ENCODE peak calls at places on chromosomes 7 and 10, in five cellular contexts. M is EL; V is stimulated activated CD4-positive, alpha-beta T cell treated with anti-CD3 and anti-CD28 coated beads, Interleukin-15, amount 100 ng/mL, for 48 hours; B is MV-4-11; P is NCI-H82. Q is an unnamed sample.
A peak's percentile ranks its signal among the peaks of the same experiment; 100 is the strongest.

GRCh38 chr10:35421553-35422178 is 85.4 kb downstream of the CCNY start:
- DNase-seq in B (no peak), P (no peak), V (no peak), M (peak; percentile 93), Q (no peak)

GRCh38 chr10:47364911-47365310 is 16.7 kb downstream of the RBP3 start:
- DNase-seq in P (no peak), V (no peak), M (no peak), B (no peak), Q (no peak)

GRCh38 chr7:25025218-25025671 is 45.3 kb upstream of the OSBPL3 start:
- DNase-seq in B (no peak), V (no peak), P (no peak), M (peak; percentile 96), Q (no peak)

GRCh38 chr7:106927541-106927940 is 62.5 kb downstream of the PIK3CG start:
- DNase-seq in B (no peak), P (no peak), M (no peak), V (no peak), Q (no peak)

GRCh38 chr10:97922378-97922758 is 72.7 kb downstream of the GOLGA7B start:
- DNase-seq in P (peak; percentile 26), V (no peak), B (no peak), M (no peak), Q (no peak)

GRCh38 chr10:114183563-114183962 is 4.4 kb downstream of the TDRD1 start:
- DNase-seq in M (no peak), V (no peak), P (no peak), B (no peak), Q (no peak)

GRCh38 chr10:11018830-11019692 is 1.4 kb downstream of the CELF2 start:
- DNase-seq in P (no peak), M (no peak), V (no peak), B (no peak), Q (no peak)

GRCh38 chr7:78489423-78489822 is 690.9 kb downstream of the PHTF2 start:
- DNase-seq in P (peak; percentile 38), B (no peak), V (no peak), M (no peak), Q (no peak)

GRCh38 chr10:129727495-129727894 is 236.6 kb downstream of the EBF3 start:
- DNase-seq in P (no peak), V (no peak), B (no peak), M (no peak), Q (no peak)

GRCh38 chr10:958856-959255 is 27.4 kb upstream of the LARP4B start:
- DNase-seq in P (no peak), M (no peak), V (no peak), B (no peak), Q (no peak)

GRCh38 chr7:36390199-36391090 is 783 bp downstream of the ANLN start:
- DNase-seq in P (peak; percentile 83), V (peak; percentile 52), M (peak; percentile 91), B (peak; percentile 54), Q (peak; percentile 90)

GRCh38 chr10:68897336-68897741 is 3.8 kb upstream of the DDX50 start:
- DNase-seq in M (peak; percentile 67), P (peak; percentile 76), B (peak; percentile 69), V (no peak), Q (peak; percentile 73)

GRCh38 chr7:2864999-2865670 is 21.0 kb upstream of the GNA12 start:
- DNase-seq in V (peak; percentile 59), B (peak; percentile 31), M (peak; percentile 73), P (peak; percentile 70), Q (peak; percentile 70)

GRCh38 chr7:69756235-69756634 is 158.0 kb downstream of the AUTS2 start:
- DNase-seq in V (no peak), M (no peak), P (peak; percentile 19), B (no peak), Q (no peak)

GRCh38 chr7:97313900-97314299 is 196.4 kb downstream of the SDHAF3 start:
- DNase-seq in B (no peak), M (no peak), P (no peak), V (no peak), Q (no peak)

GRCh38 chr7:70640266-70640833 is 491.6 kb upstream of the GALNT17 start:
- DNase-seq in P (no peak), M (peak; percentile 70), B (no peak), V (no peak), Q (no peak)

GRCh38 chr10:24701447-24701846 is 22.2 kb downstream of the ARHGAP21 start:
- DNase-seq in M (peak; percentile 32), P (no peak), V (no peak), B (peak; percentile 81), Q (no peak)

GRCh38 chr10:74137992-74138391 is 12.6 kb downstream of the AP3M1 start:
- DNase-seq in B (no peak), P (no peak), M (no peak), V (no peak), Q (no peak)

GRCh38 chr10:122461367-122461728 is at the start of gene HTRA1:
- DNase-seq in M (peak; percentile 58), B (no peak), V (no peak), P (peak; percentile 49), Q (peak; percentile 63)

GRCh38 chr10:16847644-16848043 is 30.4 kb upstream of the RSU1 start:
- DNase-seq in B (no peak), P (no peak), M (no peak), V (no peak), Q (no peak)

GRCh38 chr7:45402480-45403218 is 171.5 kb upstream of the ADCY1 start:
- DNase-seq in B (peak; percentile 98), M (peak; percentile 57), V (no peak), P (no peak), Q (no peak)

GRCh38 chr10:122413325-122413724 is 38.8 kb downstream of the PLEKHA1 start:
- DNase-seq in B (no peak), M (no peak), V (no peak), P (no peak), Q (no peak)

GRCh38 chr7:41874206-41874770 is 171.4 kb upstream of the INHBA start:
- DNase-seq in P (no peak), V (no peak), B (peak; percentile 39), M (no peak), Q (no peak)

GRCh38 chr10:62414359-62414758 is 40.2 kb downstream of the ZNF365 start:
- DNase-seq in M (no peak), B (no peak), P (no peak), V (no peak), Q (no peak)

GRCh38 chr7:44981035-44981706 is 2.4 kb upstream of the MYO1G start:
- DNase-seq in M (no peak), P (peak; percentile 22), B (peak; percentile 33), V (no peak), Q (no peak)

GRCh38 chr7:149774237-149775175 is 1.1 kb upstream of the ZNF467 start:
- DNase-seq in B (no peak), P (peak; percentile 44), M (no peak), V (no peak), Q (no peak)

GRCh38 chr10:18260308-18260971 is 120.2 kb downstream of the CACNB2 start:
- DNase-seq in B (no peak), V (no peak), M (no peak), P (no peak), Q (no peak)

GRCh38 chr10:96043895-96044580 is 655 bp downstream of the CCNJ start:
- DNase-seq in P (peak; percentile 69), B (peak; percentile 22), M (peak; percentile 51), V (peak; percentile 17), Q (peak; percentile 62)

GRCh38 chr7:17787257-17787656 is 153.0 kb downstream of the SNX13 start:
- DNase-seq in V (no peak), B (no peak), M (no peak), P (no peak), Q (no peak)

GRCh38 chr10:71679425-71679824 is 40.2 kb downstream of the C10orf105 start:
- DNase-seq in V (no peak), B (no peak), M (no peak), P (no peak), Q (no peak)

GRCh38 chr10:22554481-22555182 is 159.7 kb downstream of the PIP4K2A start:
- DNase-seq in B (no peak), M (no peak), P (peak; percentile 32), V (no peak), Q (peak; percentile 41)

GRCh38 chr7:24709051-24709450 is 48.2 kb downstream of the GSDME start:
- DNase-seq in V (no peak), P (no peak), M (no peak), B (no peak), Q (no peak)

GRCh38 chr10:63829020-63829419 is 307.8 kb downstream of the REEP3 start:
- DNase-seq in P (no peak), V (no peak), B (no peak), M (no peak), Q (no peak)

GRCh38 chr10:103397191-103397825 is 882 bp downstream of the PDCD11 start:
- DNase-seq in V (no peak), B (peak; percentile 21), M (peak; percentile 10), P (no peak), Q (no peak)